ENCODE peak calls at places on chromosomes 5 and 9, in five cellular contexts. L is HepG2, T is upper lobe of left lung, R is K562, S is GM12878. F is an unnamed sample.

GRCh38 chr5:55429707-55430253 is 105.0 kb downstream of the PLPP1 start:
- ATAC-seq in T (peak), S (no peak), L (peak), R (no peak), F (peak)

GRCh38 chr9:15372385-15373200 is 50.1 kb upstream of the SNAPC3 start:
- ATAC-seq in L (no peak), R (no peak), S (peak), T (no peak), F (no peak)

GRCh38 chr5:159198063-159199036 is 11.0 kb downstream of the RNF145 start:
- ATAC-seq in S (peak), L (no peak), R (peak), T (peak), F (no peak)

GRCh38 chr9:120888626-120889025 is 11.6 kb upstream of the PHF19 start:
- ATAC-seq in S (no peak), L (no peak), T (no peak), R (no peak), F (no peak)

GRCh38 chr9:14352549-14352948 is 38.6 kb upstream of the NFIB start:
- ATAC-seq in L (peak), S (no peak), R (no peak), T (no peak), F (no peak)

GRCh38 chr5:139652788-139653241 is 4.7 kb downstream of the CXXC5 start:
- ATAC-seq in T (no peak), L (no peak), S (peak), R (no peak), F (no peak)

GRCh38 chr9:114902773-114903589 is 27.4 kb downstream of the TNFSF8 start:
- ATAC-seq in S (no peak), T (no peak), L (no peak), R (no peak), F (no peak)

GRCh38 chr9:121650220-121651013 is 1.0 kb upstream of the DAB2IP start:
- ATAC-seq in L (peak), S (peak), R (peak), T (peak), F (peak)

GRCh38 chr9:110021891-110022290 is 186.1 kb downstream of the C9orf152 start:
- ATAC-seq in L (no peak), R (no peak), S (peak), T (peak), F (no peak)

GRCh38 chr9:35812025-35812602 is at the start of gene SPAG8:
- ATAC-seq in T (peak), S (peak), L (peak), R (peak), F (peak)

GRCh38 chr5:135332519-135333150 is 66.4 kb downstream of the MACROH2A1 start:
- ATAC-seq in S (peak), L (no peak), R (peak), T (peak), F (no peak)

GRCh38 chr5:90408571-90409317 is 812 bp downstream of the CETN3 start:
- ATAC-seq in T (no peak), S (peak), R (peak), L (peak), F (no peak)
- TF ChIP-seq POLR2A in T (no peak), S (peak), R (peak), L (no peak), F (no peak)

GRCh38 chr9:85941966-85942912 is 1.3 kb downstream of the NAA35 start:
- ATAC-seq in L (no peak), T (no peak), S (no peak), R (no peak), F (no peak)

GRCh38 chr9:85940275-85940831 is 593 bp upstream of the NAA35 start:
- ATAC-seq in S (no peak), R (no peak), L (no peak), T (no peak), F (no peak)

GRCh38 chr9:85942913-85943729 is 2.2 kb downstream of the NAA35 start:
- ATAC-seq in R (no peak), S (no peak), L (no peak), T (no peak), F (no peak)

GRCh38 chr9:85941617-85941930 is 628 bp downstream of the NAA35 start:
- ATAC-seq in S (no peak), L (no peak), T (no peak), R (no peak), F (no peak)

GRCh38 chr9:85940832-85941616 is at the start of gene NAA35:
- ATAC-seq in S (peak), L (peak), R (peak), T (peak), F (peak)
- TF ChIP-seq EP300 in S (peak), L (no peak), R (no peak), T (no peak), F (no peak)

GRCh38 chr5:38468202-38468656 is 88.2 kb downstream of the LIFR start:
- ATAC-seq in L (peak), R (no peak), T (peak), S (no peak), F (peak)

GRCh38 chr5:38466444-38467189 is 89.8 kb downstream of the LIFR start:
- ATAC-seq in L (no peak), S (no peak), R (peak), T (peak), F (peak)

GRCh38 chr5:38469707-38470267 is 86.7 kb downstream of the LIFR start:
- ATAC-seq in T (no peak), S (no peak), R (no peak), L (no peak), F (no peak)

GRCh38 chr5:38467353-38468040 is 88.9 kb downstream of the LIFR start:
- ATAC-seq in R (no peak), S (no peak), T (peak), L (peak), F (peak)

DNA sequence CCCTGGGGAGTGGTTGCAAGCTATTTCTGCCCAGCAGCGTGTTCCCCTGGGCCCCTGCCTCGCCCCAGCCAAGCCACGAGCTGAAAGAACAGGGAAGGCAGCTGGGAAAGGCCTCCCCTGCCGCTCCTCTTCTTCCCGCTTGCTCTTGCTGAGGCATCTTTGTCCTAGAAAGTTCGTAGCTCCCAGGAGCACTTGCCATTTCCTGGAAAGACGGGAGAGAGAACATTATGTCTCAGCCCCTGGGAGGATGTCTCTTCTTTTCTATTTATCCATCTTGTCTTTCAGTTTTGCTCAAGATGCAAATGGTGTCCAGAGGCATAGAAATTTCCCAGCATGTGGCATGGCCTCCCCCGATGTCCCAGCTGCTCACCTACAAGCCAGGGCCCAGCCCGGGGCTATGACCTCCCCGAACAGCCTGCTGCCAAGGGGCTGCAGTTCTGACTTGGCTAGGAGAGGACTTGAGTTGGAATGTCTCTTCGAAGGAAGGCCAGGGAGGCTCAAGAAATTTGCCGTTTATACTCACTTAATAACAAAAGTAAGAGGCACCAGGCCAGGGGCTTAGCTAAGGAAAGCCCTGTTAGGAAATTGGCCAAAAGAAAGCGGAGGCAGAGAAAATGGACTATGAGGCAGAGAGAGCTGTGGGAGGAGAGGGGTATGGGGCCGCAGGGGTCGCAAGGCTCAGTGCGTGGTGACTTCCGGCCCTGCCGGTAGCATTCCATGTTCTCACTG is 87.3 kb downstream of the LIFR start:
- ATAC-seq in S (no peak), T (peak), L (no peak), R (no peak), F (peak)
- TF ChIP-seq POLR2AphosphoS5 in S (no peak), T (peak), L (no peak), R (no peak), F (peak)

GRCh38 chr5:160467555-160468418 is 46.1 kb downstream of the PTTG1 start:
- ATAC-seq in L (peak), S (peak), R (peak), T (peak), F (peak)
- TF ChIP-seq POLR2A in L (peak), S (peak), R (no peak), T (no peak), F (no peak)

GRCh38 chr9:33233659-33234335 is 6.2 kb upstream of the SPINK4 start:
- ATAC-seq in S (no peak), L (no peak), T (peak), R (no peak), F (no peak)
- TF ChIP-seq EP300 in S (no peak), L (no peak), T (no peak), R (no peak), F (no peak)

GRCh38 chr5:173604141-173604540 is 12.3 kb downstream of the BOD1 start:
- ATAC-seq in T (no peak), L (no peak), R (no peak), S (no peak), F (no peak)
- TF ChIP-seq POLR2AphosphoS5 in T (no peak), L (no peak), R (no peak), S (no peak), F (no peak)

DNA sequence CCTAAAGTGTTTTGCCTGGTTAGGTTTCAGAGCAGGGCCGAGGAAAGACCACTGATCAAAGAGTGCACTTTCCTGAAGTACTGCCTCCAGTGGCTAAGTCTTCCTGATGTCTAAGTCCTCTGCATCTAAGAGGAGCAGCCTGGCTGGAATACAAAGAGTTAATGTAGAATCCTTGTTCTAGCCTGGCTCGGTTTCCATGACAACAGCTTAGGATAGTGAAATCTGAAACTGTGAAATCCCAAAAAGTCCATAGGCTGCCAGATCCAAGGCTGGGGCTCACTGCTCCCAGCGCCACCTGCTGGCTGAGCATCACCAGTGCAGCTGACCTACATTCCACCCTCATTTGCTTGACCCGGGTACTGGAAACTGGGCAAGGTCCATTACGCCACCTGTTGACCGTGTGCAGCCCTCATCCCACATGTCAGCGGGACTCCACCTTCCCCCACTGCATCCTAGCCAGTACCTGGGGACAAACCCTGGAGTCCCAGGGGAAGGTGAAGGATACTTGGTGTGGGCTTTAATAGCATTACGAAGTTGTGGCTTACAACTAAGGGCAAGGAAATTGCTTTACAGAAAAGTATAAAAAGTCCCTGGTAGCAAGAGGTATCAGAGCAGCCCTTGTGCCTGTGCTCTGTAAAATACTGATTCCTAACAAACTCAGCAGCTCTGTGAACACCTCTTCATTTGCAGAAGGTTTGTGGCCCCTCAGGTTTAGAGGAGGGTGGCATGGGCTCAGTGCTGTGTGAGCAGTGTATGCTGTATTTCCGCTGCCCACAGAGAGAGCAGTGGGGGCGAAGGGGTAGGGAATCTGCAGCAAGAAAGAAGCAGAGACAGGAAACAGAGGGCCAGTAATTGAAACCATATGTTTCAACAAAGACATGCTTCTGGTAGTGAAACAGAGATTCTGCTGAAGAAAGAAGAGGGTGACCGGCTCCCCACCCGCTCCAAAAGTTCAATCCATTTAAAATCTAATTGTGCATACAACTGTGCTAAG is 36.0 kb downstream of the PCDHGC5 start:
- ATAC-seq in S (peak), T (peak), R (peak), L (peak), F (peak)
- TF ChIP-seq POLR2A in S (peak), T (no peak), R (no peak), L (no peak), F (no peak)

GRCh38 chr5:126540631-126541030 is 54.4 kb downstream of the ALDH7A1 start:
- ATAC-seq in L (no peak), T (no peak), R (no peak), S (no peak), F (no peak)
- TF ChIP-seq EP300 in L (no peak), T (no peak), R (no peak), S (no peak), F (no peak)

F was measured in gastroesophageal sphincter.